ENCODE peak calls at places on chromosomes 7 and 10, in six cellular contexts. One of them, this sample, is unnamed.

GRCh38 chr10:3811331-3811870 is 26.4 kb upstream of the KLF6 start:
- DNase-seq in endodermal cell: no peak
- DNase-seq in GM23338: no peak
- DNase-seq in GM13977: peak
- DNase-seq in mucosa of descending colon: no peak
- DNase-seq in AG04450: no peak
- DNase-seq in this sample: peak

GRCh38 chr7:149620961-149621360 is 123.4 kb upstream of the ZNF746 start:
- DNase-seq in mucosa of descending colon: no peak
- DNase-seq in AG04450: no peak
- DNase-seq in endodermal cell: no peak
- DNase-seq in GM13977: peak
- DNase-seq in GM23338: no peak
- DNase-seq in this sample: no peak

GRCh38 chr7:116691664-116692063 is 19.7 kb downstream of the MET start:
- DNase-seq in AG04450: no peak
- DNase-seq in GM13977: no peak
- DNase-seq in GM23338: no peak
- DNase-seq in endodermal cell: no peak
- DNase-seq in mucosa of descending colon: no peak
- DNase-seq in this sample: no peak

GRCh38 chr7:76155938-76156337 is 45.8 kb upstream of the SRRM3 start:
- DNase-seq in mucosa of descending colon: no peak
- DNase-seq in endodermal cell: no peak
- DNase-seq in AG04450: no peak
- DNase-seq in GM23338: no peak
- DNase-seq in GM13977: no peak
- DNase-seq in this sample: no peak

GRCh38 chr10:124006526-124006925 is 86.9 kb downstream of the CHST15 start:
- DNase-seq in mucosa of descending colon: peak
- DNase-seq in GM23338: no peak
- DNase-seq in endodermal cell: peak
- DNase-seq in AG04450: no peak
- DNase-seq in GM13977: no peak
- DNase-seq in this sample: no peak

GRCh38 chr10:89296227-89296648 is 5.6 kb upstream of the IFIT2 start:
- DNase-seq in AG04450: peak
- DNase-seq in GM23338: no peak
- DNase-seq in GM13977: no peak
- DNase-seq in endodermal cell: no peak
- DNase-seq in mucosa of descending colon: no peak
- DNase-seq in this sample: no peak

GRCh38 chr7:103921692-103922091 is 67.8 kb downstream of the RELN start:
- DNase-seq in GM13977: no peak
- DNase-seq in AG04450: no peak
- DNase-seq in endodermal cell: no peak
- DNase-seq in GM23338: peak
- DNase-seq in mucosa of descending colon: no peak
- DNase-seq in this sample: no peak

GRCh38 chr7:47596502-47597202 is 14.7 kb upstream of the TNS3 start:
- DNase-seq in mucosa of descending colon: no peak
- DNase-seq in AG04450: no peak
- DNase-seq in GM13977: no peak
- DNase-seq in endodermal cell: no peak
- DNase-seq in GM23338: peak
- DNase-seq in this sample: no peak

GRCh38 chr10:23779287-23779686 is 340.4 kb downstream of the OTUD1 start:
- DNase-seq in AG04450: no peak
- DNase-seq in GM23338: no peak
- DNase-seq in mucosa of descending colon: no peak
- DNase-seq in endodermal cell: no peak
- DNase-seq in GM13977: no peak
- DNase-seq in this sample: no peak

GRCh38 chr10:74238031-74238431 is 87.0 kb downstream of the ADK start:
- DNase-seq in endodermal cell: no peak
- DNase-seq in GM23338: no peak
- DNase-seq in AG04450: no peak
- DNase-seq in GM13977: no peak
- DNase-seq in mucosa of descending colon: no peak
- DNase-seq in this sample: no peak

GRCh38 chr7:157628456-157628855 is 291.7 kb downstream of the DNAJB6 start:
- DNase-seq in GM13977: no peak
- DNase-seq in AG04450: no peak
- DNase-seq in endodermal cell: no peak
- DNase-seq in GM23338: no peak
- DNase-seq in mucosa of descending colon: no peak
- DNase-seq in this sample: no peak

GRCh38 chr7:39073432-39073831 is 95.7 kb downstream of the POU6F2 start:
- DNase-seq in mucosa of descending colon: no peak
- DNase-seq in GM23338: peak
- DNase-seq in GM13977: no peak
- DNase-seq in AG04450: no peak
- DNase-seq in endodermal cell: peak
- DNase-seq in this sample: no peak

GRCh38 chr7:110943686-110944350 is 147.1 kb upstream of the LRRN3 start:
- DNase-seq in GM13977: no peak
- DNase-seq in endodermal cell: no peak
- DNase-seq in GM23338: no peak
- DNase-seq in mucosa of descending colon: no peak
- DNase-seq in AG04450: peak
- DNase-seq in this sample: no peak

GRCh38 chr10:103666109-103666508 is 172.6 kb downstream of the NEURL1 start:
- DNase-seq in endodermal cell: peak
- DNase-seq in GM13977: no peak
- DNase-seq in mucosa of descending colon: no peak
- DNase-seq in GM23338: peak
- DNase-seq in AG04450: no peak
- DNase-seq in this sample: no peak

GRCh38 chr10:91034494-91035157 is 113.7 kb upstream of the ANKRD1 start:
- DNase-seq in AG04450: no peak
- DNase-seq in GM13977: no peak
- DNase-seq in GM23338: peak
- DNase-seq in mucosa of descending colon: peak
- DNase-seq in endodermal cell: no peak
- DNase-seq in this sample: no peak

GRCh38 chr7:158015403-158016116 is 572.1 kb downstream of the PTPRN2 start:
- DNase-seq in mucosa of descending colon: no peak
- DNase-seq in endodermal cell: peak
- DNase-seq in GM13977: no peak
- DNase-seq in AG04450: no peak
- DNase-seq in GM23338: no peak
- DNase-seq in this sample: no peak

GRCh38 chr7:140358024-140358770 is 40.1 kb downstream of the SLC37A3 start:
- DNase-seq in endodermal cell: no peak
- DNase-seq in mucosa of descending colon: no peak
- DNase-seq in GM23338: no peak
- DNase-seq in GM13977: no peak
- DNase-seq in AG04450: no peak
- DNase-seq in this sample: no peak

GRCh38 chr7:108004220-108005142 is 1.5 kb upstream of the LAMB1 start:
- DNase-seq in AG04450: no peak
- DNase-seq in endodermal cell: peak
- DNase-seq in GM13977: peak
- DNase-seq in mucosa of descending colon: no peak
- DNase-seq in GM23338: peak
- DNase-seq in this sample: no peak

GRCh38 chr7:64640504-64640903 is 25.4 kb upstream of the ZNF107 start:
- DNase-seq in GM23338: no peak
- DNase-seq in GM13977: no peak
- DNase-seq in endodermal cell: no peak
- DNase-seq in AG04450: no peak
- DNase-seq in mucosa of descending colon: no peak
- DNase-seq in this sample: no peak

GRCh38 chr7:126211875-126212274 is 1040.9 kb downstream of the GRM8 start:
- DNase-seq in AG04450: no peak
- DNase-seq in GM13977: no peak
- DNase-seq in GM23338: no peak
- DNase-seq in endodermal cell: no peak
- DNase-seq in mucosa of descending colon: no peak
- DNase-seq in this sample: no peak

GRCh38 chr7:21355406-21355874 is 72.4 kb upstream of the SP4 start:
- DNase-seq in AG04450: no peak
- DNase-seq in GM13977: peak
- DNase-seq in endodermal cell: no peak
- DNase-seq in mucosa of descending colon: no peak
- DNase-seq in GM23338: no peak
- DNase-seq in this sample: peak

GRCh38 chr10:69088471-69088769 is 517 bp downstream of the SRGN start:
- DNase-seq in mucosa of descending colon: no peak
- DNase-seq in AG04450: no peak
- DNase-seq in GM23338: no peak
- DNase-seq in endodermal cell: no peak
- DNase-seq in GM13977: no peak
- DNase-seq in this sample: no peak

GRCh38 chr10:28302012-28302667 is 724 bp downstream of the MPP7 start:
- DNase-seq in endodermal cell: no peak
- DNase-seq in AG04450: no peak
- DNase-seq in GM23338: peak
- DNase-seq in mucosa of descending colon: no peak
- DNase-seq in GM13977: no peak
- DNase-seq in this sample: no peak

GRCh38 chr10:28302668-28303488 is at the start of gene MPP7:
- DNase-seq in mucosa of descending colon: peak
- DNase-seq in GM13977: peak
- DNase-seq in GM23338: peak
- DNase-seq in AG04450: peak
- DNase-seq in endodermal cell: peak
- DNase-seq in this sample: peak

GRCh38 chr10:28304032-28304571 is 1.2 kb upstream of the MPP7 start:
- DNase-seq in GM23338: no peak
- DNase-seq in AG04450: no peak
- DNase-seq in endodermal cell: no peak
- DNase-seq in mucosa of descending colon: no peak
- DNase-seq in GM13977: no peak
- DNase-seq in this sample: no peak

GRCh38 chr10:28296023-28296422 is 6.8 kb downstream of the MPP7 start:
- DNase-seq in GM23338: no peak
- DNase-seq in AG04450: no peak
- DNase-seq in GM13977: no peak
- DNase-seq in endodermal cell: no peak
- DNase-seq in mucosa of descending colon: no peak
- DNase-seq in this sample: no peak

GRCh38 chr10:28300027-28300426 is 2.8 kb downstream of the MPP7 start:
- DNase-seq in endodermal cell: no peak
- DNase-seq in GM23338: peak
- DNase-seq in mucosa of descending colon: no peak
- DNase-seq in GM13977: no peak
- DNase-seq in AG04450: no peak
- DNase-seq in this sample: no peak
- TF ChIP-seq CTCF in endodermal cell: peak
- TF ChIP-seq CTCF in GM23338: peak
- TF ChIP-seq CTCF in mucosa of descending colon: no peak
- TF ChIP-seq CTCF in GM13977: no peak
- TF ChIP-seq CTCF in AG04450: peak
- TF ChIP-seq CTCF in this sample: peak

DNA sequence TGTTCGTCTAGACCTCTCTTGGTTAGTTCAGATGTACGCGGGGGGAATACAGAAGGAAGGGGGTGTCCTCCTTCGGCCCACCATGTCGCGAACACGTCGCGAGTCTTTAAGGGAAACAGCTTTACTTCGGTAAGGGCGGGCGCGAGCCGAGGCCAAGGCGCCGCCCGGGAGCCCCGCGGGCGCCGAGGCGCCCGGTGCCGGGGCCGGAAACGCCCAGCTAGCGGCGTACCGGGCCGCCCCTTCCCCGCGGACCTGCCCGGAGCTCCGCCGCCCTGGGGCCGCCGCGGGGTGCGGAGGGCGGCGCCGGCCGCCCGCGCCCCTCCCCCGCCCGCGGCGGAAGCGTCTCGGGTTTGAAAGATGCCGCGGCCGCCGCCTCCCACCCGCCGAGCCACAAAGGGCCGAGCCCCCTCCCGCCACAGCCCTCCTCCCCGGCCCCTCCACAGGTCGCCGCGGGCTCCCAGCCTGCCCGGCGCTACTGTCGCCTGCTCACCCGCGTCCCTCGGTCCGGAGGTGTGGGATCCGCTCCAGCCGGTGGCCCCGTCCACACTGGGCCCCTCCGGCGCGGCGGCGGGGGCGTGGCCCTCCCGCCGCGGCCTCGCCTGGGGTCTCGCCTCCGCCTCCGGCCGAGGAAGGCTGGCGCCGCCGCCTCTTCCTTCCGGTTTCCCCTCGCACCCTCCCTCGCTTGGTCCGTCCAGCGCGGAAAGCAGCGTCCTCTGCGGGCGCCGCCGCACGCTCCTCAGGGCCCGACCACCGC is at the start of gene KBTBD2:
- DNase-seq in GM23338: peak
- DNase-seq in GM13977: peak
- DNase-seq in mucosa of descending colon: peak
- DNase-seq in endodermal cell: peak
- DNase-seq in AG04450: peak
- DNase-seq in this sample: peak
- TF ChIP-seq CTCF in GM23338: no peak
- TF ChIP-seq CTCF in GM13977: peak
- TF ChIP-seq CTCF in mucosa of descending colon: no peak
- TF ChIP-seq CTCF in endodermal cell: no peak
- TF ChIP-seq CTCF in AG04450: no peak
- TF ChIP-seq CTCF in this sample: no peak

DNA sequence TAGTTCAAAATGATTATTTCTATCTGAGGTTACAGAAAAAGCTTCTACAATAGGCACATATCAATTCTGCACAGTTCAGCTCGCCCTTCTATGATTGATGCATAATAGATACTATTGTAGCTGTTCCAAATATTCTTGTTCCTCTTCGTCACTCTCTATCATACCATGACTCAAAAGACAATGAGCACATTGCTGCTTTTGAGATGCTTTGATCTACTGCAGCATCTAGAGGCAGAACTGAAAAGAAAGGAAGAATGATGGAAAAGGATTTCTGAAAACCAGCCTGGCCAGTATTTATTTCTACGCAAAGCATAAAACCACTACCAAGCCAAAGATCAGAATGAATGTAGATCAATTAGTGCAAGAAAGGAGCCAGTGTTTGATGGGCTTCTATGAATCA is 59.3 kb upstream of the PLXDC2 start:
- DNase-seq in AG04450: no peak
- DNase-seq in endodermal cell: no peak
- DNase-seq in GM23338: no peak
- DNase-seq in mucosa of descending colon: no peak
- DNase-seq in GM13977: no peak
- DNase-seq in this sample: no peak
- TF ChIP-seq CTCF in AG04450: no peak
- TF ChIP-seq CTCF in endodermal cell: no peak
- TF ChIP-seq CTCF in GM23338: no peak
- TF ChIP-seq CTCF in mucosa of descending colon: no peak
- TF ChIP-seq CTCF in GM13977: no peak
- TF ChIP-seq CTCF in this sample: no peak

GRCh38 chr7:818031-818699 is 14.1 kb upstream of the SUN1 start:
- DNase-seq in mucosa of descending colon: peak
- DNase-seq in GM23338: peak
- DNase-seq in AG04450: no peak
- DNase-seq in GM13977: peak
- DNase-seq in endodermal cell: no peak
- DNase-seq in this sample: no peak
- TF ChIP-seq CTCF in mucosa of descending colon: no peak
- TF ChIP-seq CTCF in GM23338: peak
- TF ChIP-seq CTCF in AG04450: peak
- TF ChIP-seq CTCF in GM13977: peak
- TF ChIP-seq CTCF in endodermal cell: peak
- TF ChIP-seq CTCF in this sample: peak